ENCODE peak calls at places on chromosomes 12 and 14, in ten cellular contexts. M, Y, Q, E, X, I, L, P, U and O are unnamed samples.
A peak's percentile ranks its signal among the peaks of the same experiment; 100 is the strongest.

GRCh38 chr12:65278576-65279386 is at the start of gene MSRB3:
- DNase-seq in M (peak; percentile 9), Y (peak; percentile 69), Q (peak; percentile 79), E (peak; percentile 75), X (peak; percentile 53), I (peak; percentile 93), L (peak; percentile 61), P (peak; percentile 81), U (peak; percentile 61), O (no peak)

GRCh38 chr14:65075628-65076325 is 26.5 kb downstream of the MAX start:
- DNase-seq in M (no peak), Y (peak; percentile 51), Q (no peak), E (no peak), X (no peak), I (no peak), L (no peak), P (no peak), U (no peak), O (no peak)

GRCh38 chr12:15688202-15688736 is 100.9 kb downstream of the EPS8 start:
- DNase-seq in M (no peak), Y (peak; percentile 78), Q (peak; percentile 80), E (peak; percentile 82), X (peak; percentile 61), I (no peak), L (no peak), P (peak; percentile 61), U (peak; percentile 21), O (no peak)

GRCh38 chr14:88252536-88252935 is 70.5 kb downstream of the KCNK10 start:
- DNase-seq in M (no peak), Y (no peak), Q (no peak), E (no peak), X (no peak), I (no peak), L (peak; percentile 20), P (no peak), U (no peak), O (no peak)

GRCh38 chr14:102591372-102591943 is 991 bp upstream of the RCOR1 start:
- DNase-seq in M (no peak), Y (peak; percentile 42), Q (peak; percentile 69), E (peak; percentile 58), X (peak; percentile 52), I (peak; percentile 50), L (no peak), P (peak; percentile 43), U (peak; percentile 37), O (no peak)

GRCh38 chr12:69698054-69698453 is 1.0 kb downstream of the BEST3 start:
- DNase-seq in M (no peak), Y (no peak), Q (no peak), E (no peak), X (no peak), I (no peak), L (no peak), P (no peak), U (no peak), O (no peak)

GRCh38 chr12:94100254-94100653 is 48.1 kb upstream of the PLXNC1 start:
- DNase-seq in M (no peak), Y (no peak), Q (peak; percentile 28), E (no peak), X (no peak), I (no peak), L (peak; percentile 95), P (no peak), U (no peak), O (no peak)

GRCh38 chr12:65741662-65742480 is 82.4 kb upstream of the HMGA2 start:
- DNase-seq in M (no peak), Y (no peak), Q (peak; percentile 35), E (no peak), X (peak; percentile 10), I (peak; percentile 84), L (no peak), P (peak; percentile 23), U (peak; percentile 36), O (no peak)

GRCh38 chr12:54562720-54563356 is 13.4 kb downstream of the PDE1B start:
- DNase-seq in M (no peak), Y (no peak), Q (no peak), E (no peak), X (no peak), I (peak; percentile 86), L (no peak), P (no peak), U (no peak), O (peak; percentile 76)

GRCh38 chr12:54558759-54559158 is 9.4 kb downstream of the PDE1B start:
- DNase-seq in M (no peak), Y (no peak), Q (no peak), E (no peak), X (no peak), I (no peak), L (no peak), P (no peak), U (no peak), O (no peak)

GRCh38 chr12:54561164-54561563 is 11.8 kb downstream of the PDE1B start:
- DNase-seq in M (no peak), Y (peak; percentile 51), Q (peak; percentile 78), E (peak; percentile 63), X (peak; percentile 39), I (peak; percentile 34), L (no peak), P (peak; percentile 36), U (no peak), O (no peak)

GRCh38 chr12:54558311-54558710 is 8.9 kb downstream of the PDE1B start:
- DNase-seq in M (no peak), Y (no peak), Q (no peak), E (no peak), X (no peak), I (no peak), L (no peak), P (no peak), U (no peak), O (no peak)

GRCh38 chr12:54560374-54560858 is 11.0 kb downstream of the PDE1B start:
- DNase-seq in M (peak; percentile 35), Y (peak; percentile 97), Q (peak; percentile 95), E (peak; percentile 96), X (peak; percentile 83), I (peak; percentile 89), L (no peak), P (peak; percentile 91), U (peak; percentile 93), O (no peak)
- H3K4me3 ChIP-seq in M (no peak overlapping the region), Y (peak overlapping the region; percentile 50), Q (peak overlapping the region; percentile 29), E (peak overlapping the region; percentile 48), X (peak overlapping the region; percentile 32), I (peak overlapping the region; percentile 22), L (no peak overlapping the region), P (peak overlapping the region; percentile 54), U (peak overlapping the region; percentile 28), O (no peak overlapping the region)

DNA sequence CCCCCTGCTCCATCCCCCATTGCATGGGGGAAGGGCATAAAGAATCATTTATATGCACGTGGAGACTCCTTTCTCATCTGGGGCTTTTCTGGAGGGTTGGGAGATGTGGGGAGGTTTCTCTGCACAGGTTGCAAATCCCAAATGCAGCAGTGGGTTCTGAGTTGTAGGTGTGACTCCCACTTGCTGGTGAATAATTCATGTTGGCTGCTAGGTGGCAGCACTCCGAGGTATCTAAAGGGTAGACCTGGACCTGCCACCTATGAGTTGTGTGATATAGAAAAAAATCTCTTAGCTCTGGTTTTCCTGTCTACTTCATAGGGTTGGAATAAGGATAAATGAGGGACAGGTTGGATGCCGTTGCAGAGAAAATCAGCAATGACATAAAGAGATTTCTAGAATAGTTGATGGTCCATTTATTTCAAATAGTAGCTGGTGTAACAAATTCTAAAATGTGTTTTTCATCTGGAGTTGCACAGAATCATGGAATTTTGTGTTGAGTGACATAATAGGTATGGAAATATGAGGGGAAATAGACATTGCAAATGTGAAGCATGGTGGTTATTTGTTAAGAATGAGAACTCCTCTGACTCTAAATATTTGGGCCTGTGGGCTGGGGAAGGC is 4.6 kb downstream of the MARCHF9 start:
- DNase-seq in M (no peak), Y (no peak), Q (no peak), E (no peak), X (no peak), I (peak; percentile 42), L (peak; percentile 56), P (no peak), U (peak; percentile 32), O (no peak)
- TF ChIP-seq CTCF in M (peak; percentile 42), Y (no peak), Q (no peak), E (peak; percentile 31), X (peak; percentile 27), I (peak; percentile 48), L (peak; percentile 80), P (peak; percentile 25), U (peak; percentile 56), O (peak; percentile 74)

DNA sequence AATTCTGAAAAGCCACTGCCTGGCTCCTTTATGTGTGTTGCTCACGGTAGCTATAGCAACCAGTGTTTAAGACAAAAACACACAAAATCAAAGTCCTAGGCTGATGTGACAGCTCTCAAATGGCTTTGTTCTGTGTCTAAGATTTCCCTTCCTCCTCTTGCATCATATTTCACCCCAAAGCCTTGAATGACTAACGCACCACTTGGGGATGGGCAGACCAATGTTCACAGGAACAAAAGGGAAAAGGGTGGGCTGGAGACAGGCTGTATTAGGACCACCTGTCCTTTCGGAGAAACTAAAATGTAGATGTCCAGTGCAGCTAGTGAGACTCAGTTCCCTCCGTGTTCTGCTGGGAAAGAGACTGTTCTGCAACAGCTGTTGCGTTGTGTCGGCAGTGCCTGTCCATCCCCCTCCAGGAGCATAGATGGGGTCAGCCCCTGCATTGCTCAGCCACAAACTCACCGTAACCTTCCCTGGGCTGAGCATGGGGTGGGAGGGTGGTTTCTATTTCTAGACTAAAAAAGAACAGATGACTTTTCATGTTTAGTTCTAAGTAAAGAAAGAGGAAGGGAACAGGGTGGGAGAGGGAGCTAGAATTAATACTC is 26.8 kb upstream of the DAAM1 start:
- DNase-seq in M (no peak), Y (peak; percentile 22), Q (no peak), E (no peak), X (no peak), I (peak; percentile 34), L (peak; percentile 63), P (no peak), U (no peak), O (no peak)
- H3K4me3 ChIP-seq in M (no peak overlapping the region), Y (no peak overlapping the region), Q (peak overlapping the region; percentile 8), E (no peak overlapping the region), X (no peak overlapping the region), I (no peak overlapping the region), L (no peak overlapping the region), P (peak overlapping the region; percentile 11), U (no peak overlapping the region), O (no peak overlapping the region)

GRCh38 chr12:63070709-63071108 is 80.3 kb downstream of the AVPR1A start:
- DNase-seq in M (no peak), Y (no peak), Q (no peak), E (no peak), X (no peak), I (no peak), L (no peak), P (no peak), U (no peak), O (no peak)

GRCh38 chr12:63066782-63067181 is 84.2 kb downstream of the AVPR1A start:
- DNase-seq in M (no peak), Y (no peak), Q (no peak), E (no peak), X (no peak), I (no peak), L (peak; percentile 7), P (no peak), U (no peak), O (no peak)

GRCh38 chr12:63066136-63066535 is 84.9 kb downstream of the AVPR1A start:
- DNase-seq in M (no peak), Y (no peak), Q (no peak), E (no peak), X (no peak), I (no peak), L (no peak), P (no peak), U (no peak), O (no peak)

GRCh38 chr12:63069860-63070617 is 81.0 kb downstream of the AVPR1A start:
- DNase-seq in M (no peak), Y (no peak), Q (no peak), E (no peak), X (no peak), I (no peak), L (no peak), P (no peak), U (no peak), O (no peak)

DNA sequence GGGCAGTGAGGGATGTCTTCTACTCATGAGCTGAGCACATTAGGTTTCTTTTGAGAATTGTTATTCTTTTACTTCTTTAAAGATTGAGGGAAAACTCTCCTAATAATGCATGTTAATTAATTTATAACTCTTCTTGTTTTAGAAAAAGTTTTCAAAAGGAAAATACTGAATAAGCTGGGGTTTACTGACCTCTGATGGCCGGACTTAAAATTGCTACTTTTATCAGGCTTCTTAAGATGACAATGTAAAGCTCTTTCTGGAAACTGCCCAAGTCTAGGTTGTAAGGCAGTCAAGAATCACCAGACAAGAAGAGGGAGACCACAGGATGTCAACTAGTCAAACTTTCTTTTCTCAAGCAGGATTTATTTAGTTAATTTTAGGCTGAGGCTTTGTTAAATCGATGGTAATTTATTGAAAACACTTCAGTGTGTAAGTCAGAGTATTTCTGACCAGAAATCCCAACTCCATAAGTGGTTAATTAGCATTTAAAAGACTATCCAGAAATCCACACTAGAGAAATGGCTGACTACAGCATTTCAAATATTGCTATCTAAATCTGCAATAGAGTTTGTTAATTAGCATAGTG is 82.1 kb downstream of the AVPR1A start:
- DNase-seq in M (peak; percentile 61), Y (no peak), Q (no peak), E (no peak), X (no peak), I (peak; percentile 55), L (peak; percentile 87), P (no peak), U (no peak), O (peak; percentile 91)
- TF ChIP-seq CTCF in M (peak; percentile 52), Y (peak; percentile 50), Q (peak; percentile 48), E (peak; percentile 42), X (no peak), I (peak; percentile 58), L (peak; percentile 88), P (peak; percentile 64), U (peak; percentile 53), O (peak; percentile 44)